ENCODE peak calls at places on chromosomes 1 and 21, in ten cellular contexts. One of them, this sample, is unnamed.

GRCh38 chr1:19616489-19616888 is 27.6 kb upstream of the NBL1 start:
- DNase-seq in anterior cingulate cortex: no peak
- DNase-seq in mesenchymal stem cell: peak; percentile 29
- DNase-seq in AG10803: peak; percentile 66
- DNase-seq in neural progenitor cell: no peak
- DNase-seq in spleen: no peak
- DNase-seq in B cell: no peak
- DNase-seq in ovary: no peak
- DNase-seq in SJSA1: no peak
- DNase-seq in prostate gland: no peak
- DNase-seq in this sample: no peak

GRCh38 chr1:25958475-25958874 is 39.4 kb downstream of the PAFAH2 start:
- DNase-seq in anterior cingulate cortex: no peak
- DNase-seq in mesenchymal stem cell: peak; percentile 66
- DNase-seq in AG10803: peak; percentile 90
- DNase-seq in neural progenitor cell: no peak
- DNase-seq in spleen: no peak
- DNase-seq in B cell: no peak
- DNase-seq in ovary: no peak
- DNase-seq in SJSA1: peak; percentile 69
- DNase-seq in prostate gland: no peak
- DNase-seq in this sample: no peak

GRCh38 chr1:59444520-59444919 is 147.6 kb downstream of the FGGY start:
- DNase-seq in anterior cingulate cortex: no peak
- DNase-seq in mesenchymal stem cell: no peak
- DNase-seq in AG10803: no peak
- DNase-seq in neural progenitor cell: no peak
- DNase-seq in spleen: no peak
- DNase-seq in B cell: no peak
- DNase-seq in ovary: no peak
- DNase-seq in SJSA1: no peak
- DNase-seq in prostate gland: no peak
- DNase-seq in this sample: no peak

GRCh38 chr1:8097077-8097799 is 71.1 kb upstream of the ERRFI1 start:
- DNase-seq in anterior cingulate cortex: no peak
- DNase-seq in mesenchymal stem cell: peak; percentile 94
- DNase-seq in AG10803: peak; percentile 83
- DNase-seq in neural progenitor cell: no peak
- DNase-seq in spleen: no peak
- DNase-seq in B cell: no peak
- DNase-seq in ovary: no peak
- DNase-seq in SJSA1: peak; percentile 53
- DNase-seq in prostate gland: no peak
- DNase-seq in this sample: no peak

GRCh38 chr1:104072915-104073371 is 323.2 kb downstream of the AMY1C start:
- DNase-seq in anterior cingulate cortex: no peak
- DNase-seq in mesenchymal stem cell: no peak
- DNase-seq in AG10803: no peak
- DNase-seq in neural progenitor cell: no peak
- DNase-seq in spleen: peak; percentile 53
- DNase-seq in B cell: no peak
- DNase-seq in ovary: no peak
- DNase-seq in SJSA1: no peak
- DNase-seq in prostate gland: no peak
- DNase-seq in this sample: no peak

GRCh38 chr1:36400825-36401601 is 3.3 kb upstream of the LSM10 start:
- DNase-seq in anterior cingulate cortex: peak; percentile 14
- DNase-seq in mesenchymal stem cell: peak; percentile 99
- DNase-seq in AG10803: peak; percentile 84
- DNase-seq in neural progenitor cell: peak; percentile 91
- DNase-seq in spleen: peak; percentile 94
- DNase-seq in B cell: peak; percentile 50
- DNase-seq in ovary: peak; percentile 52
- DNase-seq in SJSA1: peak; percentile 98
- DNase-seq in prostate gland: no peak
- DNase-seq in this sample: peak; percentile 91

GRCh38 chr1:115761601-115762302 is 6.8 kb downstream of the CASQ2 start:
- DNase-seq in anterior cingulate cortex: no peak
- DNase-seq in mesenchymal stem cell: peak; percentile 26
- DNase-seq in AG10803: no peak
- DNase-seq in neural progenitor cell: no peak
- DNase-seq in spleen: no peak
- DNase-seq in B cell: no peak
- DNase-seq in ovary: no peak
- DNase-seq in SJSA1: no peak
- DNase-seq in prostate gland: no peak
- DNase-seq in this sample: no peak

GRCh38 chr1:224785622-224786021 is 143.9 kb upstream of the DNAH14 start:
- DNase-seq in anterior cingulate cortex: no peak
- DNase-seq in mesenchymal stem cell: no peak
- DNase-seq in AG10803: no peak
- DNase-seq in neural progenitor cell: no peak
- DNase-seq in spleen: no peak
- DNase-seq in B cell: no peak
- DNase-seq in ovary: no peak
- DNase-seq in SJSA1: no peak
- DNase-seq in prostate gland: no peak
- DNase-seq in this sample: no peak

GRCh38 chr1:179550753-179551682 is 24.7 kb downstream of the NPHS2 start:
- DNase-seq in anterior cingulate cortex: no peak
- DNase-seq in mesenchymal stem cell: peak; percentile 48
- DNase-seq in AG10803: peak; percentile 62
- DNase-seq in neural progenitor cell: no peak
- DNase-seq in spleen: no peak
- DNase-seq in B cell: no peak
- DNase-seq in ovary: no peak
- DNase-seq in SJSA1: peak; percentile 68
- DNase-seq in prostate gland: no peak
- DNase-seq in this sample: no peak

GRCh38 chr21:42161957-42162681 is 56.8 kb upstream of the ABCG1 start:
- DNase-seq in anterior cingulate cortex: no peak
- DNase-seq in mesenchymal stem cell: no peak
- DNase-seq in AG10803: no peak
- DNase-seq in neural progenitor cell: peak; percentile 22
- DNase-seq in spleen: no peak
- DNase-seq in B cell: no peak
- DNase-seq in ovary: no peak
- DNase-seq in SJSA1: peak; percentile 44
- DNase-seq in prostate gland: no peak
- DNase-seq in this sample: peak; percentile 54

GRCh38 chr1:88029142-88029541 is 654.9 kb upstream of the PKN2 start:
- DNase-seq in anterior cingulate cortex: no peak
- DNase-seq in mesenchymal stem cell: peak; percentile 14
- DNase-seq in AG10803: no peak
- DNase-seq in neural progenitor cell: peak; percentile 30
- DNase-seq in spleen: no peak
- DNase-seq in B cell: no peak
- DNase-seq in ovary: no peak
- DNase-seq in SJSA1: no peak
- DNase-seq in prostate gland: no peak
- DNase-seq in this sample: no peak

GRCh38 chr1:111952258-111952657 is 37.2 kb downstream of the KCND3 start:
- DNase-seq in anterior cingulate cortex: no peak
- DNase-seq in mesenchymal stem cell: no peak
- DNase-seq in AG10803: no peak
- DNase-seq in neural progenitor cell: no peak
- DNase-seq in spleen: peak; percentile 23
- DNase-seq in B cell: no peak
- DNase-seq in ovary: no peak
- DNase-seq in SJSA1: no peak
- DNase-seq in prostate gland: no peak
- DNase-seq in this sample: no peak

GRCh38 chr1:2374260-2375155 is 16.8 kb downstream of the MORN1 start:
- DNase-seq in anterior cingulate cortex: no peak
- DNase-seq in mesenchymal stem cell: no peak
- DNase-seq in AG10803: no peak
- DNase-seq in neural progenitor cell: no peak
- DNase-seq in spleen: peak; percentile 50
- DNase-seq in B cell: no peak
- DNase-seq in ovary: peak; percentile 16
- DNase-seq in SJSA1: no peak
- DNase-seq in prostate gland: no peak
- DNase-seq in this sample: peak; percentile 46

GRCh38 chr1:156618853-156619581 is at the start of gene HAPLN2:
- DNase-seq in anterior cingulate cortex: peak; percentile 30
- DNase-seq in mesenchymal stem cell: no peak
- DNase-seq in AG10803: no peak
- DNase-seq in neural progenitor cell: peak; percentile 72
- DNase-seq in spleen: no peak
- DNase-seq in B cell: no peak
- DNase-seq in ovary: no peak
- DNase-seq in SJSA1: no peak
- DNase-seq in prostate gland: no peak
- DNase-seq in this sample: peak; percentile 35

GRCh38 chr1:24498589-24498988 is 4.0 kb upstream of the RCAN3 start:
- DNase-seq in anterior cingulate cortex: no peak
- DNase-seq in mesenchymal stem cell: no peak
- DNase-seq in AG10803: no peak
- DNase-seq in neural progenitor cell: no peak
- DNase-seq in spleen: no peak
- DNase-seq in B cell: no peak
- DNase-seq in ovary: no peak
- DNase-seq in SJSA1: no peak
- DNase-seq in prostate gland: no peak
- DNase-seq in this sample: no peak

GRCh38 chr1:43238104-43238503 is 31.7 kb upstream of the TMEM125 start:
- DNase-seq in anterior cingulate cortex: peak; percentile 35
- DNase-seq in mesenchymal stem cell: peak; percentile 63
- DNase-seq in AG10803: peak; percentile 62
- DNase-seq in neural progenitor cell: peak; percentile 88
- DNase-seq in spleen: no peak
- DNase-seq in B cell: no peak
- DNase-seq in ovary: peak; percentile 69
- DNase-seq in SJSA1: peak; percentile 61
- DNase-seq in prostate gland: peak; percentile 52
- DNase-seq in this sample: no peak

GRCh38 chr1:110565565-110565964 is 40.6 kb downstream of the KCNA2 start:
- DNase-seq in anterior cingulate cortex: peak; percentile 73
- DNase-seq in mesenchymal stem cell: no peak
- DNase-seq in AG10803: no peak
- DNase-seq in neural progenitor cell: peak; percentile 10
- DNase-seq in spleen: no peak
- DNase-seq in B cell: no peak
- DNase-seq in ovary: no peak
- DNase-seq in SJSA1: no peak
- DNase-seq in prostate gland: no peak
- DNase-seq in this sample: no peak

GRCh38 chr1:208929575-208929974 is 653.9 kb upstream of the CAMK1G start:
- DNase-seq in anterior cingulate cortex: no peak
- DNase-seq in mesenchymal stem cell: no peak
- DNase-seq in AG10803: peak; percentile 64
- DNase-seq in neural progenitor cell: no peak
- DNase-seq in spleen: no peak
- DNase-seq in B cell: no peak
- DNase-seq in ovary: no peak
- DNase-seq in SJSA1: no peak
- DNase-seq in prostate gland: no peak
- DNase-seq in this sample: no peak

GRCh38 chr1:28111157-28111556 is 22.7 kb upstream of the EYA3 start:
- DNase-seq in anterior cingulate cortex: no peak
- DNase-seq in mesenchymal stem cell: no peak
- DNase-seq in AG10803: no peak
- DNase-seq in neural progenitor cell: no peak
- DNase-seq in spleen: no peak
- DNase-seq in B cell: peak; percentile 42
- DNase-seq in ovary: no peak
- DNase-seq in SJSA1: no peak
- DNase-seq in prostate gland: no peak
- DNase-seq in this sample: no peak

GRCh38 chr1:216670118-216670870 is 52.9 kb downstream of the ESRRG start:
- DNase-seq in anterior cingulate cortex: no peak
- DNase-seq in mesenchymal stem cell: peak; percentile 43
- DNase-seq in AG10803: peak; percentile 7
- DNase-seq in neural progenitor cell: no peak
- DNase-seq in spleen: no peak
- DNase-seq in B cell: no peak
- DNase-seq in ovary: no peak
- DNase-seq in SJSA1: no peak
- DNase-seq in prostate gland: no peak
- DNase-seq in this sample: no peak

GRCh38 chr1:170555370-170555769 is 23.4 kb downstream of the GORAB start:
- DNase-seq in anterior cingulate cortex: no peak
- DNase-seq in mesenchymal stem cell: no peak
- DNase-seq in AG10803: no peak
- DNase-seq in neural progenitor cell: no peak
- DNase-seq in spleen: no peak
- DNase-seq in B cell: no peak
- DNase-seq in ovary: no peak
- DNase-seq in SJSA1: no peak
- DNase-seq in prostate gland: no peak
- DNase-seq in this sample: no peak

GRCh38 chr1:84853743-84854721 is 39.0 kb downstream of the LPAR3 start:
- DNase-seq in anterior cingulate cortex: no peak
- DNase-seq in mesenchymal stem cell: peak; percentile 82
- DNase-seq in AG10803: peak; percentile 43
- DNase-seq in neural progenitor cell: no peak
- DNase-seq in spleen: no peak
- DNase-seq in B cell: no peak
- DNase-seq in ovary: no peak
- DNase-seq in SJSA1: no peak
- DNase-seq in prostate gland: no peak
- DNase-seq in this sample: no peak

GRCh38 chr1:209710098-209710497 is 5.5 kb downstream of the HSD11B1 start:
- DNase-seq in anterior cingulate cortex: no peak
- DNase-seq in mesenchymal stem cell: no peak
- DNase-seq in AG10803: no peak
- DNase-seq in neural progenitor cell: no peak
- DNase-seq in spleen: no peak
- DNase-seq in B cell: no peak
- DNase-seq in ovary: no peak
- DNase-seq in SJSA1: no peak
- DNase-seq in prostate gland: no peak
- DNase-seq in this sample: no peak

GRCh38 chr1:66208631-66209030 is 325.3 kb upstream of the SGIP1 start:
- DNase-seq in anterior cingulate cortex: no peak
- DNase-seq in mesenchymal stem cell: no peak
- DNase-seq in AG10803: no peak
- DNase-seq in neural progenitor cell: no peak
- DNase-seq in spleen: no peak
- DNase-seq in B cell: no peak
- DNase-seq in ovary: no peak
- DNase-seq in SJSA1: no peak
- DNase-seq in prostate gland: no peak
- DNase-seq in this sample: no peak

GRCh38 chr1:182588460-182589396 is at the start of gene RNASEL:
- DNase-seq in anterior cingulate cortex: peak; percentile 79
- DNase-seq in mesenchymal stem cell: peak; percentile 94
- DNase-seq in AG10803: peak; percentile 60
- DNase-seq in neural progenitor cell: peak; percentile 73
- DNase-seq in spleen: peak; percentile 93
- DNase-seq in B cell: peak; percentile 46
- DNase-seq in ovary: peak; percentile 83
- DNase-seq in SJSA1: peak; percentile 63
- DNase-seq in prostate gland: peak; percentile 76
- DNase-seq in this sample: peak; percentile 89

GRCh38 chr1:32031578-32032286 is 18.1 kb downstream of the KHDRBS1 start:
- DNase-seq in anterior cingulate cortex: no peak
- DNase-seq in mesenchymal stem cell: peak; percentile 71
- DNase-seq in AG10803: peak; percentile 80
- DNase-seq in neural progenitor cell: no peak
- DNase-seq in spleen: no peak
- DNase-seq in B cell: no peak
- DNase-seq in ovary: no peak
- DNase-seq in SJSA1: no peak
- DNase-seq in prostate gland: no peak
- DNase-seq in this sample: no peak

GRCh38 chr21:37965088-37965805 is 49.0 kb upstream of the KCNJ6 start:
- DNase-seq in anterior cingulate cortex: no peak
- DNase-seq in mesenchymal stem cell: no peak
- DNase-seq in AG10803: no peak
- DNase-seq in neural progenitor cell: peak; percentile 3
- DNase-seq in spleen: no peak
- DNase-seq in B cell: no peak
- DNase-seq in ovary: no peak
- DNase-seq in SJSA1: no peak
- DNase-seq in prostate gland: no peak
- DNase-seq in this sample: no peak